ENCODE peak calls at places on chromosomes 5 and 9, in six cellular contexts. One of them, this sample, is unnamed.
A peak's percentile ranks its signal among the peaks of the same experiment; 100 is the strongest.

GRCh38 chr5:176793736-176794135 is 16.6 kb upstream of the UNC5A start:
- DNase-seq in brain microvascular endothelial cell: no peak
- DNase-seq in endodermal cell: no peak
- DNase-seq in H1: no peak
- DNase-seq in neural crest cell: no peak
- DNase-seq in heart right ventricle: no peak
- DNase-seq in this sample: no peak

GRCh38 chr5:151667083-151667482 is 19.6 kb downstream of the SPARC start:
- DNase-seq in brain microvascular endothelial cell: no peak
- DNase-seq in endodermal cell: no peak
- DNase-seq in H1: no peak
- DNase-seq in neural crest cell: no peak
- DNase-seq in heart right ventricle: no peak
- DNase-seq in this sample: no peak

GRCh38 chr5:90981821-90982220 is 401.3 kb downstream of the ARRDC3 start:
- DNase-seq in brain microvascular endothelial cell: no peak
- DNase-seq in endodermal cell: no peak
- DNase-seq in H1: no peak
- DNase-seq in neural crest cell: no peak
- DNase-seq in heart right ventricle: no peak
- DNase-seq in this sample: no peak

GRCh38 chr9:116087246-116087645 is 66.3 kb upstream of the PAPPA start:
- DNase-seq in brain microvascular endothelial cell: peak; percentile 59
- DNase-seq in endodermal cell: no peak
- DNase-seq in H1: no peak
- DNase-seq in neural crest cell: no peak
- DNase-seq in heart right ventricle: peak; percentile 8
- DNase-seq in this sample: no peak

GRCh38 chr9:137127301-137128157 is 11.4 kb upstream of the GRIN1 start:
- DNase-seq in brain microvascular endothelial cell: no peak
- DNase-seq in endodermal cell: peak; percentile 28
- DNase-seq in H1: no peak
- DNase-seq in neural crest cell: no peak
- DNase-seq in heart right ventricle: no peak
- DNase-seq in this sample: no peak

GRCh38 chr5:142925795-142926194 is 155.6 kb downstream of the ARHGAP26 start:
- DNase-seq in brain microvascular endothelial cell: peak; percentile 70
- DNase-seq in endodermal cell: no peak
- DNase-seq in H1: no peak
- DNase-seq in neural crest cell: no peak
- DNase-seq in heart right ventricle: no peak
- DNase-seq in this sample: peak; percentile 59

GRCh38 chr9:90773593-90773992 is 28.0 kb upstream of the SYK start:
- DNase-seq in brain microvascular endothelial cell: no peak
- DNase-seq in endodermal cell: no peak
- DNase-seq in H1: no peak
- DNase-seq in neural crest cell: no peak
- DNase-seq in heart right ventricle: no peak
- DNase-seq in this sample: no peak

GRCh38 chr5:143200781-143201398 is 202.6 kb downstream of the NR3C1 start:
- DNase-seq in brain microvascular endothelial cell: peak; percentile 81
- DNase-seq in endodermal cell: no peak
- DNase-seq in H1: no peak
- DNase-seq in neural crest cell: no peak
- DNase-seq in heart right ventricle: peak; percentile 40
- DNase-seq in this sample: peak; percentile 24

GRCh38 chr5:32291591-32291990 is 21.1 kb downstream of the MTMR12 start:
- DNase-seq in brain microvascular endothelial cell: no peak
- DNase-seq in endodermal cell: no peak
- DNase-seq in H1: no peak
- DNase-seq in neural crest cell: no peak
- DNase-seq in heart right ventricle: no peak
- DNase-seq in this sample: no peak

GRCh38 chr9:91428431-91428830 is 4.8 kb upstream of the NFIL3 start:
- DNase-seq in brain microvascular endothelial cell: no peak
- DNase-seq in endodermal cell: no peak
- DNase-seq in H1: no peak
- DNase-seq in neural crest cell: no peak
- DNase-seq in heart right ventricle: no peak
- DNase-seq in this sample: no peak

GRCh38 chr9:94042516-94042915 is 41.7 kb upstream of the PTPDC1 start:
- DNase-seq in brain microvascular endothelial cell: peak; percentile 60
- DNase-seq in endodermal cell: no peak
- DNase-seq in H1: no peak
- DNase-seq in neural crest cell: no peak
- DNase-seq in heart right ventricle: no peak
- DNase-seq in this sample: no peak

GRCh38 chr9:106487256-106487655 is 375.7 kb upstream of the ZNF462 start:
- DNase-seq in brain microvascular endothelial cell: no peak
- DNase-seq in endodermal cell: no peak
- DNase-seq in H1: no peak
- DNase-seq in neural crest cell: no peak
- DNase-seq in heart right ventricle: no peak
- DNase-seq in this sample: no peak

GRCh38 chr5:102583663-102584062 is 84.9 kb upstream of the SLCO6A1 start:
- DNase-seq in brain microvascular endothelial cell: no peak
- DNase-seq in endodermal cell: no peak
- DNase-seq in H1: no peak
- DNase-seq in neural crest cell: no peak
- DNase-seq in heart right ventricle: no peak
- DNase-seq in this sample: peak; percentile 4

GRCh38 chr5:108727154-108727638 is 20.5 kb upstream of the FER start:
- DNase-seq in brain microvascular endothelial cell: no peak
- DNase-seq in endodermal cell: no peak
- DNase-seq in H1: no peak
- DNase-seq in neural crest cell: peak; percentile 3
- DNase-seq in heart right ventricle: no peak
- DNase-seq in this sample: no peak

GRCh38 chr9:93003552-93004407 is 54.7 kb upstream of the SUSD3 start:
- DNase-seq in brain microvascular endothelial cell: peak; percentile 21
- DNase-seq in endodermal cell: peak; percentile 89
- DNase-seq in H1: no peak
- DNase-seq in neural crest cell: peak; percentile 46
- DNase-seq in heart right ventricle: peak; percentile 45
- DNase-seq in this sample: no peak

GRCh38 chr9:113541019-113541900 is 77.7 kb downstream of the RGS3 start:
- DNase-seq in brain microvascular endothelial cell: peak; percentile 75
- DNase-seq in endodermal cell: peak; percentile 95
- DNase-seq in H1: no peak
- DNase-seq in neural crest cell: peak; percentile 47
- DNase-seq in heart right ventricle: no peak
- DNase-seq in this sample: no peak

GRCh38 chr9:111588846-111589245 is 10.6 kb downstream of the PTGR1 start:
- DNase-seq in brain microvascular endothelial cell: no peak
- DNase-seq in endodermal cell: no peak
- DNase-seq in H1: no peak
- DNase-seq in neural crest cell: no peak
- DNase-seq in heart right ventricle: no peak
- DNase-seq in this sample: no peak

GRCh38 chr5:73464016-73464745 is 15.6 kb upstream of the FOXD1 start:
- DNase-seq in brain microvascular endothelial cell: no peak
- DNase-seq in endodermal cell: no peak
- DNase-seq in H1: no peak
- DNase-seq in neural crest cell: no peak
- DNase-seq in heart right ventricle: no peak
- DNase-seq in this sample: peak; percentile 37

GRCh38 chr9:131302244-131303075 is 12.9 kb downstream of the PLPP7 start:
- DNase-seq in brain microvascular endothelial cell: no peak
- DNase-seq in endodermal cell: no peak
- DNase-seq in H1: no peak
- DNase-seq in neural crest cell: no peak
- DNase-seq in heart right ventricle: peak; percentile 49
- DNase-seq in this sample: no peak

GRCh38 chr5:31516802-31517201 is 15.1 kb downstream of the DROSHA start:
- DNase-seq in brain microvascular endothelial cell: no peak
- DNase-seq in endodermal cell: no peak
- DNase-seq in H1: no peak
- DNase-seq in neural crest cell: no peak
- DNase-seq in heart right ventricle: no peak
- DNase-seq in this sample: no peak

GRCh38 chr9:121972501-121972981 is 120.6 kb downstream of the TTLL11 start:
- DNase-seq in brain microvascular endothelial cell: peak; percentile 69
- DNase-seq in endodermal cell: no peak
- DNase-seq in H1: no peak
- DNase-seq in neural crest cell: no peak
- DNase-seq in heart right ventricle: no peak
- DNase-seq in this sample: no peak

GRCh38 chr5:96733771-96734498 is 71.8 kb downstream of the CAST start:
- DNase-seq in brain microvascular endothelial cell: no peak
- DNase-seq in endodermal cell: peak; percentile 64
- DNase-seq in H1: no peak
- DNase-seq in neural crest cell: no peak
- DNase-seq in heart right ventricle: no peak
- DNase-seq in this sample: no peak

GRCh38 chr5:163022582-163023128 is 414.7 kb upstream of the CCNG1 start:
- DNase-seq in brain microvascular endothelial cell: no peak
- DNase-seq in endodermal cell: no peak
- DNase-seq in H1: no peak
- DNase-seq in neural crest cell: no peak
- DNase-seq in heart right ventricle: no peak
- DNase-seq in this sample: no peak

DNA sequence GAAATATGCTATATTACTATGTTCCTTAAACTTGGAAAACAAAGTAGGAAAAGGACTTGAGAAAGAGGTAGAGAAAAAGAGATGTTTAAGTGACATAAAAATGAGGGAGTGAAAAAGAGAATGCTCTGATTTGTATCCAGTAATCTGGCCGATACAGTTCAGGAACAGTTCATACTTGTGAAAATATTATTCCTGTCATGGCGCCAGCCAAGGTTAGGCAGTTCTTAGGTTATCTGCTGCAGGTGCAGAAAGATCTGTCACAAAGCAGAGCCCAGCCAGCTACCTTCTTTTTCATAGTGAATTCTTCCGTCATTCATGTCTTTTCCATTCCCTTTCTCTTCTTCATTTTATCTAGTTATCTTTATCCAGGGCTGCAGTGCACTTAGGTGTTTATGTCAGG is 256.3 kb downstream of the ADAMTSL1 start:
- DNase-seq in brain microvascular endothelial cell: no peak
- DNase-seq in endodermal cell: no peak
- DNase-seq in H1: no peak
- DNase-seq in neural crest cell: no peak
- DNase-seq in heart right ventricle: no peak
- DNase-seq in this sample: no peak
- TF ChIP-seq CTCF in brain microvascular endothelial cell: no peak
- TF ChIP-seq CTCF in endodermal cell: no peak
- TF ChIP-seq CTCF in H1: no peak
- TF ChIP-seq CTCF in neural crest cell: no peak
- TF ChIP-seq CTCF in heart right ventricle: no peak
- TF ChIP-seq CTCF in this sample: no peak

GRCh38 chr9:135971892-135972291 is 10.7 kb upstream of the UBAC1 start:
- DNase-seq in brain microvascular endothelial cell: no peak
- DNase-seq in endodermal cell: peak; percentile 99
- DNase-seq in H1: peak; percentile 68
- DNase-seq in neural crest cell: no peak
- DNase-seq in heart right ventricle: no peak
- DNase-seq in this sample: no peak

GRCh38 chr9:135976531-135976930 is 15.4 kb upstream of the UBAC1 start:
- DNase-seq in brain microvascular endothelial cell: no peak
- DNase-seq in endodermal cell: no peak
- DNase-seq in H1: no peak
- DNase-seq in neural crest cell: no peak
- DNase-seq in heart right ventricle: no peak
- DNase-seq in this sample: no peak

GRCh38 chr9:135973276-135974219 is 12.4 kb upstream of the UBAC1 start:
- DNase-seq in brain microvascular endothelial cell: no peak
- DNase-seq in endodermal cell: peak; percentile 85
- DNase-seq in H1: no peak
- DNase-seq in neural crest cell: no peak
- DNase-seq in heart right ventricle: no peak
- DNase-seq in this sample: no peak

GRCh38 chr9:135975834-135976233 is 14.7 kb upstream of the UBAC1 start:
- DNase-seq in brain microvascular endothelial cell: no peak
- DNase-seq in endodermal cell: no peak
- DNase-seq in H1: no peak
- DNase-seq in neural crest cell: no peak
- DNase-seq in heart right ventricle: no peak
- DNase-seq in this sample: no peak

GRCh38 chr9:135974220-135974573 is 13.0 kb upstream of the UBAC1 start:
- DNase-seq in brain microvascular endothelial cell: no peak
- DNase-seq in endodermal cell: peak; percentile 76
- DNase-seq in H1: no peak
- DNase-seq in neural crest cell: no peak
- DNase-seq in heart right ventricle: no peak
- DNase-seq in this sample: no peak
- TF ChIP-seq CTCF in brain microvascular endothelial cell: no peak
- TF ChIP-seq CTCF in endodermal cell: peak; percentile 64
- TF ChIP-seq CTCF in H1: peak; percentile 42
- TF ChIP-seq CTCF in neural crest cell: no peak
- TF ChIP-seq CTCF in heart right ventricle: no peak
- TF ChIP-seq CTCF in this sample: no peak

DNA sequence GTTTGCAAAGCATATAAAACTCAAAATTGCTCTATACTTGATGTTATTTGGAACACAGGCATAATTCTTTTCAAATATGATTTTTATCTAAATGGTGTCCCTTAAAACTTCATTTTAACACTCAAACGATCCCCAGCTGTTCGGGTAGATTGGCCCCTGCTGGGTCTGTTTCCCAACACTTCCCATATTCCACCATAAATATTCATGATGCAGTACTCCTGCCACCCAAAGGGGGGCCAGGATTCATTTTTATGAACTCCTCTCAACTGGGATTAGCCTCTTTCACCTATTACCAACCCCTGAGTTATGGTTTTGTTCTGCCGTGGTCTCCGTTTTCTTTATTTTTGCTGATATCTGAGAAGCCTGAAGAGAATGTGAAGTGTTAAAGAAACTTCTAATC is 383.9 kb downstream of the DMRT2 start:
- DNase-seq in brain microvascular endothelial cell: no peak
- DNase-seq in endodermal cell: no peak
- DNase-seq in H1: no peak
- DNase-seq in neural crest cell: no peak
- DNase-seq in heart right ventricle: no peak
- DNase-seq in this sample: no peak
- TF ChIP-seq CTCF in brain microvascular endothelial cell: peak; percentile 22
- TF ChIP-seq CTCF in endodermal cell: peak; percentile 60
- TF ChIP-seq CTCF in H1: no peak
- TF ChIP-seq CTCF in neural crest cell: peak; percentile 33
- TF ChIP-seq CTCF in heart right ventricle: no peak
- TF ChIP-seq CTCF in this sample: no peak

GRCh38 chr9:811101-811531 is 30.4 kb upstream of the DMRT1 start:
- DNase-seq in brain microvascular endothelial cell: peak; percentile 3
- DNase-seq in endodermal cell: no peak
- DNase-seq in H1: no peak
- DNase-seq in neural crest cell: no peak
- DNase-seq in heart right ventricle: peak; percentile 21
- DNase-seq in this sample: no peak

GRCh38 chr9:804026-804425 is 37.5 kb upstream of the DMRT1 start:
- DNase-seq in brain microvascular endothelial cell: no peak
- DNase-seq in endodermal cell: no peak
- DNase-seq in H1: no peak
- DNase-seq in neural crest cell: no peak
- DNase-seq in heart right ventricle: no peak
- DNase-seq in this sample: no peak

GRCh38 chr9:801399-802071 is 40.0 kb upstream of the DMRT1 start:
- DNase-seq in brain microvascular endothelial cell: peak; percentile 73
- DNase-seq in endodermal cell: no peak
- DNase-seq in H1: no peak
- DNase-seq in neural crest cell: no peak
- DNase-seq in heart right ventricle: no peak
- DNase-seq in this sample: peak; percentile 12

GRCh38 chr9:805151-805550 is 36.3 kb upstream of the DMRT1 start:
- DNase-seq in brain microvascular endothelial cell: no peak
- DNase-seq in endodermal cell: no peak
- DNase-seq in H1: no peak
- DNase-seq in neural crest cell: no peak
- DNase-seq in heart right ventricle: no peak
- DNase-seq in this sample: no peak

GRCh38 chr9:806285-807156 is 35.0 kb upstream of the DMRT1 start:
- DNase-seq in brain microvascular endothelial cell: peak; percentile 32
- DNase-seq in endodermal cell: no peak
- DNase-seq in H1: no peak
- DNase-seq in neural crest cell: peak; percentile 5
- DNase-seq in heart right ventricle: no peak
- DNase-seq in this sample: no peak
- TF ChIP-seq CTCF in brain microvascular endothelial cell: peak; percentile 67
- TF ChIP-seq CTCF in endodermal cell: peak; percentile 85
- TF ChIP-seq CTCF in H1: no peak
- TF ChIP-seq CTCF in neural crest cell: peak; percentile 90
- TF ChIP-seq CTCF in heart right ventricle: peak; percentile 73
- TF ChIP-seq CTCF in this sample: peak; percentile 77